ENCODE peak calls at places on chromosomes 11 and 22, in six cellular contexts. O is hepatocyte, Y is A549, U is kidney, N is tibial artery, L is psoas muscle. R is an unnamed sample.
A peak's percentile ranks its signal among the peaks of the same experiment; 100 is the strongest.

GRCh38 chr22:33918676-33919590 is 1.3 kb downstream of the LARGE1 start:
- DNase-seq in O (no peak), Y (no peak), U (no peak), N (no peak), L (no peak), R (no peak)

GRCh38 chr11:114059278-114059983 is at the start of gene ZBTB16:
- DNase-seq in O (peak; percentile 92), Y (no peak), U (peak; percentile 98), N (peak; percentile 88), L (peak; percentile 97), R (peak; percentile 53)

GRCh38 chr11:78469905-78470304 is 52.3 kb upstream of the GAB2 start:
- DNase-seq in O (no peak), Y (no peak), U (no peak), N (no peak), L (no peak), R (no peak)

GRCh38 chr22:29377979-29378378 is 10.4 kb downstream of the AP1B1 start:
- DNase-seq in O (no peak), Y (no peak), U (no peak), N (no peak), L (no peak), R (no peak)

GRCh38 chr11:9982796-9983579 is 311.0 kb downstream of the SBF2 start:
- DNase-seq in O (peak; percentile 72), Y (peak; percentile 97), U (no peak), N (no peak), L (no peak), R (no peak)

GRCh38 chr11:103222801-103223200 is 113.6 kb downstream of the DYNC2H1 start:
- DNase-seq in O (no peak), Y (no peak), U (no peak), N (no peak), L (no peak), R (no peak)

GRCh38 chr22:46233231-46233630 is 16.9 kb downstream of the CDPF1 start:
- DNase-seq in O (no peak), Y (no peak), U (no peak), N (peak; percentile 51), L (peak; percentile 85), R (no peak)

GRCh38 chr22:30777589-30777988 is 82.9 kb downstream of the OSBP2 start:
- DNase-seq in O (no peak), Y (no peak), U (peak; percentile 5), N (no peak), L (no peak), R (no peak)

GRCh38 chr11:103805688-103806009 is 230.8 kb upstream of the DDI1 start:
- DNase-seq in O (no peak), Y (peak; percentile 20), U (no peak), N (no peak), L (no peak), R (no peak)

GRCh38 chr11:63985812-63986155 is 454 bp upstream of the OTUB1 start:
- DNase-seq in O (no peak), Y (no peak), U (peak; percentile 85), N (no peak), L (no peak), R (peak; percentile 76)

GRCh38 chr22:32880531-32880905 is 79.0 kb downstream of the TIMP3 start:
- DNase-seq in O (no peak), Y (no peak), U (no peak), N (no peak), L (no peak), R (no peak)

GRCh38 chr11:13772223-13773046 is 104.0 kb downstream of the FAR1 start:
- DNase-seq in O (peak; percentile 76), Y (peak; percentile 72), U (no peak), N (no peak), L (no peak), R (no peak)

GRCh38 chr22:31853736-31854500 is 90.4 kb upstream of the YWHAH start:
- DNase-seq in O (no peak), Y (no peak), U (no peak), N (no peak), L (no peak), R (no peak)

GRCh38 chr22:25492950-25493790 is 71.3 kb upstream of the GRK3 start:
- DNase-seq in O (no peak), Y (no peak), U (peak; percentile 68), N (no peak), L (no peak), R (no peak)

GRCh38 chr11:61731956-61732675 is 20.3 kb upstream of the MYRF start:
- DNase-seq in O (no peak), Y (no peak), U (no peak), N (no peak), L (no peak), R (no peak)

GRCh38 chr11:119797736-119798135 is 68.7 kb upstream of the NECTIN1 start:
- DNase-seq in O (no peak), Y (no peak), U (no peak), N (no peak), L (no peak), R (no peak)

GRCh38 chr22:39706406-39707150 is 136.0 kb downstream of the CACNA1I start:
- DNase-seq in O (no peak), Y (no peak), U (no peak), N (no peak), L (no peak), R (no peak)

GRCh38 chr11:44865866-44866272 is 84.8 kb downstream of the TP53I11 start:
- DNase-seq in O (no peak), Y (no peak), U (peak; percentile 55), N (no peak), L (no peak), R (no peak)

GRCh38 chr11:126345759-126346585 is 9.5 kb upstream of the ST3GAL4 start:
- DNase-seq in O (peak; percentile 76), Y (no peak), U (peak; percentile 61), N (peak; percentile 84), L (peak; percentile 70), R (no peak)

GRCh38 chr11:131455843-131456704 is 85.7 kb downstream of the NTM start:
- DNase-seq in O (no peak), Y (no peak), U (no peak), N (no peak), L (no peak), R (no peak)

GRCh38 chr11:69075421-69076128 is 26.8 kb downstream of the TPCN2 start:
- DNase-seq in O (no peak), Y (no peak), U (no peak), N (peak; percentile 85), L (peak; percentile 88), R (no peak)

GRCh38 chr11:118939948-118940598 is 14.3 kb upstream of the BCL9L start:
- DNase-seq in O (peak; percentile 53), Y (no peak), U (peak; percentile 76), N (no peak), L (no peak), R (no peak)

GRCh38 chr22:48369789-48370507 is 1457.7 kb downstream of the BRD1 start:
- DNase-seq in O (peak; percentile 81), Y (peak; percentile 99), U (no peak), N (no peak), L (no peak), R (no peak)

GRCh38 chr22:47172771-47173534 is 410.5 kb downstream of the TBC1D22A start:
- DNase-seq in O (no peak), Y (no peak), U (peak; percentile 42), N (peak; percentile 11), L (peak; percentile 30), R (no peak)

GRCh38 chr11:12975149-12975548 is 34.0 kb upstream of the RASSF10 start:
- DNase-seq in O (no peak), Y (no peak), U (no peak), N (no peak), L (no peak), R (no peak)

GRCh38 chr11:65305501-65306268 is 9.0 kb upstream of the CDC42EP2 start:
- DNase-seq in O (peak; percentile 82), Y (no peak), U (no peak), N (no peak), L (no peak), R (no peak)

GRCh38 chr11:11972148-11972547 is 36.3 kb downstream of the DKK3 start:
- DNase-seq in O (no peak), Y (no peak), U (no peak), N (no peak), L (no peak), R (no peak)

GRCh38 chr22:38755155-38755910 is 465 bp downstream of the SUN2 start:
- DNase-seq in O (peak; percentile 93), Y (peak; percentile 73), U (peak; percentile 99), N (peak; percentile 97), L (peak; percentile 99), R (no peak)

DNA sequence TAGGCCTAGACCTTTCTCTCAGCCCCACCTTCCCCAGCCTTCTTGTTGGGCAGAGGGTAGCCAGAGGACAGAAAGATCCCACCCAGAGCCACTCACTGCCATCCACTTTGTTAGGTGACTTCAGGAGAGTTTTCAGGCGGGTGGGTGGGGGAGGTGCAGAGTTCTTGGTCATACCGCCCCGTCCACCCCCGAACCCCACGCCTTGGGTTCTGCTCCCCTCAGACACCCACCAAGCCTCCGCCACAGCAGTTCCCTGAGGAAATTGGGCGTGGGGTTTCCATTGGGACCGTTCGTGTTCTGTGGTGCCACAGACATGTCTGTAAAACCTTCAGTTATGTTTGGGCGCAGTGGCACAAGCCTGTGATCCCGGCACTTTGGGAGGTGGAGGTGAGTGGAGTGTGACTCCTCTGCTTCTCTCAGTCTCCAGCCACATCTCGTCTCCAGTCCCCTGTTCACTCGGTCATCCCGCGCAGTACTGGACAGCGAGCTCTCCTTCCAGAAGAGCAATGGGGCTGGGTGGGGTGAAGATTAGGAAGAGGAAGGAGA is 1.5 kb downstream of the MIF start:
- DNase-seq in O (no peak), Y (no peak), U (no peak), N (no peak), L (no peak), R (no peak)
- TF ChIP-seq CTCF in O (no peak), Y (no peak), U (no peak), N (no peak), L (no peak), R (no peak)

GRCh38 chr11:70891844-70892380 is 360.5 kb downstream of the SHANK2 start:
- DNase-seq in O (no peak), Y (no peak), U (peak; percentile 49), N (no peak), L (no peak), R (no peak)
- H3K9me3 ChIP-seq in O (no peaks in the 10 kb centered on the region), Y (peaks cover under 1% of the 10 kb centered on the region), U (no peaks in the 10 kb centered on the region), N (no peaks in the 10 kb centered on the region), L (no peaks in the 10 kb centered on the region), R (peaks cover 4% of the 10 kb centered on the region)

GRCh38 chr22:21624120-21624879 is 5.5 kb downstream of the YDJC start:
- DNase-seq in O (peak; percentile 45), Y (peak; percentile 31), U (no peak), N (no peak), L (peak; percentile 67), R (no peak)
- TF ChIP-seq CTCF in O (peak; percentile 51), Y (peak; percentile 52), U (peak; percentile 3), N (no peak), L (no peak), R (no peak)

GRCh38 chr11:102073253-102073652 is 26.0 kb downstream of the CFAP300 start:
- DNase-seq in O (no peak), Y (no peak), U (no peak), N (no peak), L (no peak), R (no peak)

GRCh38 chr11:102071497-102072472 is 24.5 kb downstream of the CFAP300 start:
- DNase-seq in O (no peak), Y (no peak), U (no peak), N (no peak), L (no peak), R (no peak)

DNA sequence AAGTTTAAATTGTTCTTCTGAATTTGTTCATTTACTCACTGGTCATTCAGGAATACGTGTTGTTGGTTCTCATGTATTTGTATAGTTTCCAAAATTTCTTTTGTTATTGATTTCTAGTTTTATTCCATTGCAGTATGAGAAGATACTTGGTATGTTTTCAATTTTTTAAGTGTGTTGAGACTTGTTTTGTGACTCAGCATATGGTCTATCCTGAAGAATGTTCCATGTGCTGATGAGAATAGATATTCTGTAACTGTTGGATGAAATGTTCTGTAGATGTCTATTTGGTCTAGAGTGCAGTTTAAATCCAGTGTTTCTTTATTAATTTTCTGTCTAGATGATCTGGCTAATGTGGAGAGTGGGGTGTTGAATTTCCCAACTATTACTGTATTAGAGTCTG is 23.5 kb downstream of the CFAP300 start:
- DNase-seq in O (no peak), Y (no peak), U (no peak), N (no peak), L (no peak), R (no peak)
- H3K9me3 ChIP-seq in O (peaks cover 5% of the 10 kb centered on the region), Y (peaks cover 20% of the 10 kb centered on the region), U (peaks cover 8% of the 10 kb centered on the region), N (peaks cover 10% of the 10 kb centered on the region), L (peaks cover 17% of the 10 kb centered on the region), R (peaks cover 22% of the 10 kb centered on the region)

R was measured in CD4-positive, alpha-beta T cell.